ENCODE peak calls at places on chromosomes 16 and 17, in seven cellular contexts. W, S, B, E, I, P and N are unnamed samples. For H3K4me1, the result is how much of the 10 kb centered on the place peaks cover.

GRCh38 chr17:45660474-45660873 is 123.6 kb upstream of the CRHR1 start:
- DNase-seq in W (no peak), S (no peak), B (peak), E (no peak), I (no peak), P (no peak), N (peak)

GRCh38 chr17:79800325-79801155 is 3.7 kb upstream of the CBX8 start:
- DNase-seq in W (no peak), S (no peak), B (peak), E (no peak), I (no peak), P (peak), N (peak)

GRCh38 chr17:43905985-43906852 is 1.1 kb downstream of the MPP2 start:
- DNase-seq in W (peak), S (no peak), B (peak), E (peak), I (no peak), P (no peak), N (peak)

GRCh38 chr16:64089697-64090096 is 1032.2 kb downstream of the CDH11 start:
- DNase-seq in W (no peak), S (no peak), B (peak), E (no peak), I (no peak), P (no peak), N (peak)

GRCh38 chr16:65196696-65197095 is 74.8 kb upstream of the CDH11 start:
- DNase-seq in W (no peak), S (no peak), B (no peak), E (no peak), I (no peak), P (no peak), N (no peak)

GRCh38 chr17:54172654-54173316 is 350.1 kb downstream of the KIF2B start:
- DNase-seq in W (no peak), S (no peak), B (peak), E (no peak), I (no peak), P (no peak), N (peak)

GRCh38 chr17:60354223-60354622 is 37.7 kb downstream of the USP32 start:
- DNase-seq in W (no peak), S (no peak), B (no peak), E (no peak), I (no peak), P (no peak), N (no peak)

GRCh38 chr17:1511290-1511689 is 5.1 kb downstream of the INPP5K start:
- DNase-seq in W (peak), S (no peak), B (no peak), E (peak), I (no peak), P (no peak), N (no peak)

GRCh38 chr17:15966183-15966878 is 21.4 kb downstream of the ADORA2B start:
- DNase-seq in W (no peak), S (no peak), B (peak), E (no peak), I (no peak), P (no peak), N (peak)

GRCh38 chr17:61139219-61139618 is 260.4 kb upstream of the TBX2 start:
- DNase-seq in W (no peak), S (peak), B (no peak), E (no peak), I (no peak), P (no peak), N (no peak)

GRCh38 chr17:40547785-40548478 is 17.3 kb downstream of the CCR7 start:
- DNase-seq in W (no peak), S (no peak), B (no peak), E (no peak), I (no peak), P (no peak), N (no peak)

GRCh38 chr17:42667088-42667951 is 8.2 kb downstream of the TUBG2 start:
- DNase-seq in W (no peak), S (no peak), B (no peak), E (no peak), I (no peak), P (peak), N (peak)

GRCh38 chr17:56908061-56908542 is 5.7 kb downstream of the TRIM25 start:
- DNase-seq in W (peak), S (peak), B (no peak), E (peak), I (no peak), P (no peak), N (no peak)

GRCh38 chr16:64971211-64971610 is 150.7 kb downstream of the CDH11 start:
- DNase-seq in W (no peak), S (no peak), B (no peak), E (no peak), I (no peak), P (no peak), N (no peak)

GRCh38 chr16:78388920-78389564 is 289.6 kb downstream of the WWOX start:
- DNase-seq in W (no peak), S (no peak), B (no peak), E (no peak), I (no peak), P (no peak), N (no peak)

DNA sequence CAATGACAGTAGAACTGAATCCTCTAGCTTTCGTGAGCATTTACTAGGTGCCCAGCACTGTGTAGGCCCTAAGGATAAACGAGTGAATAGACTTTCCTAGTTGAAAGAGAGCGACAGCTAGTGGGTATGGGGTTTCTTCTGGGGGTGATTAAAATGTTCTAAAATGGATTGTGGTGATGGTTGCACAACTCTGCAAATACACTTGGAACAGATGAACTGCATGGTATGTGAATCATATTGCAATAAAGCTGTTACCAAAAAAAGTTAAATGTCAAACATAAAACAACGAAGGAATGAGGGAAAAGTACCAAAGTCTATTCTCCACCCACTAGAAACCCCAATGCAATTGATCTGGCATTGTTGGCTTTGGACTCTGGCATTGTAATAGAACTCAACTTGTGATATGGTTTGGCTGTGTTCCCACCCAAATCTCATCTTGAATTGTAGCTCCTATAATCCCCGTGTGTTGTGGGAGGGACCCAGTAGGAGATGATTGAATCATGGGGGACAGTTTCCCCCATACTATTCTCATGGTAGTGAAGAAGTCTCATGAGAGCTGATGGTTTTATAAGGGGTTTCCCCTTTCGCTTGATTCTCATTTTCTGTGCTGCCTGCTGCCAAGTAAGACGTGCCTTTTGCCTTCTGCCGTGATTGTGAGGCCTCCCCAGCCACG is 70.5 kb downstream of the MARF1 start:
- DNase-seq in W (no peak), S (no peak), B (no peak), E (no peak), I (no peak), P (no peak), N (no peak)
- TF ChIP-seq CTCF in W (no peak), S (no peak), B (no peak), E (no peak), I (no peak), P (no peak), N (no peak)

DNA sequence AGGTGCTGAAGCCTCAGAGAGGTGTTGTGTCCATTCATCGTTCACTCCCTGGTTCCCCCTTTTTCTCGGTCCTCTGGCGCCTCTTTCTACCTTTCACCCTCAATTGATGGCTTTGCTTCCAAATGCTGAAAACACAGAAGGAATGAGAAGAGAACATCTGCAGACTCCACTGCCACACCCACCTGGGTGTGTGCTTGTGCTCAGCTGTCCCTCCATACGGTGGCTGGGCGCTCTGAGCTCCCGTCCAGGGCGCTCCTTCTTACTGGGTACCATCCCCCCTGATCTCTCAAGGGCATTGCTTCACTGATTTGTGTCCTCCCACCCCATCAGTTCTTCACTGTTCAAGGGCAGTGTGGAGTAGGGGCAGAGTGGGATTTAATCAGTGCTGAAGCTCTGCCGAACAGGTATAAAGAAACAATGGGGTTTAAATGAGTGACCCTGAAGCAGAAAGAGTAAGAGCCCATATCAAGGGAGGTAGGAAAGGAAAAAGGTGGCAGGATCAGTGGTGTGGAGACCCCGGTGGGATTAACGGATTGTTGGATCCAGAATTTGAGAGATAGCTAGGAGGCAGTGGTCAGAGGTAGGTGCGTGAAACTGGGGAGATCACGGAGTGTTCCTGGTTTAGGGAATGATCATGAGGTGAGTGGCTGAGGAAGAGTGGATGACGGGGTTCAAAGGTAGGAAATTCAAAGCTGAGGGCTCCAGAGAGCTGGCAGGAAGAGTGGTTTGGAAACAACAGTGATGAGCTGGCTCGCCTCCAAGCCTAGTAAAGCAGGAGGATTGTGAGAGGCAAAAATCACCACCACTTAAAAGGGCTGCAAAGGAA is 40.8 kb downstream of the MRTFB start:
- DNase-seq in W (peak), S (no peak), B (no peak), E (peak), I (no peak), P (no peak), N (no peak)
- H3K27ac ChIP-seq in W (no peak), S (no peak), B (no peak), E (peak), I (no peak), P (no peak), N (no peak)

DNA sequence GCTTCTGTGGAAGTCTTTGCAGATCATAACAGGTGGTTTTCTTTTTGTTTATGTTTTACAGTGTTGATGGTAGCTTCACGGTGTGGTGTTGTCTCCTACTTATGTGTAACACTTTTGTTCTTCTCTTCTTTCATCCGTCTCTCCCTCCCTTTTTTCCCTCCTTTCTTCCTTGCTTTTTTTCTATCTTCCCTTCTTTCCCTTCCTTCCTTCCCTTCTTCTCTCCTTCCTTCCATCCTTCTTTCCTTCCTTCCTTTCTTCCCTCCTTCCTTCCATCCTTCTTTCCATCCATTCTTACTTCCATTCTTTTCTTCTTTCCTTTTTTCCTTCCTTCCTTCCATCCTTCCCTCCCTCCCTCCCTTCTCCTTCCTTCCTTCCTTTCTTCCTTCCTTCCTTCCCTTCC is 31.4 kb downstream of the IRX5 start:
- DNase-seq in W (no peak), S (no peak), B (no peak), E (no peak), I (no peak), P (no peak), N (no peak)
- H3K4me1 ChIP-seq in W (under half), S (under half), B (under half), E (under half), I (under half), P (under half), N (under half)

GRCh38 chr17:65355246-65355645 is 206.2 kb downstream of the AXIN2 start:
- DNase-seq in W (no peak), S (no peak), B (no peak), E (no peak), I (no peak), P (no peak), N (no peak)

GRCh38 chr17:65360961-65361552 is 200.4 kb downstream of the AXIN2 start:
- DNase-seq in W (no peak), S (no peak), B (no peak), E (no peak), I (no peak), P (no peak), N (no peak)

GRCh38 chr17:65359016-65359415 is 202.4 kb downstream of the AXIN2 start:
- DNase-seq in W (no peak), S (no peak), B (no peak), E (no peak), I (no peak), P (peak), N (no peak)

GRCh38 chr17:65356524-65356923 is 204.9 kb downstream of the AXIN2 start:
- DNase-seq in W (no peak), S (no peak), B (no peak), E (no peak), I (no peak), P (no peak), N (no peak)
- TF ChIP-seq CTCF in W (no peak), S (no peak), B (no peak), E (no peak), I (no peak), P (no peak), N (no peak)